ENCODE peak calls at places on chromosomes 7 and 10, in five cellular contexts. F is progenitor cell of endocrine pancreas, U is PC-3, O is OCI-LY7, M is fibroblast of mammary gland. R is an unnamed sample.

GRCh38 chr7:26538683-26539082 is 247.0 kb downstream of the SNX10 start:
- DNase-seq in M (no peak), U (no peak), O (no peak), F (no peak), R (no peak)

GRCh38 chr7:28841766-28842165 is 116.4 kb downstream of the TRIL start:
- DNase-seq in M (no peak), O (no peak), F (no peak), U (no peak), R (no peak)

GRCh38 chr10:55550241-55550640 is 749.2 kb upstream of the PCDH15 start:
- DNase-seq in M (peak; percentile 0), U (peak; percentile 82), O (no peak), F (no peak), R (no peak)

GRCh38 chr7:45698527-45699309 is 124.5 kb downstream of the ADCY1 start:
- DNase-seq in U (no peak), M (no peak), O (no peak), F (no peak), R (no peak)

GRCh38 chr10:107418411-107418810 is 253.9 kb upstream of the SORCS1 start:
- DNase-seq in M (no peak), U (no peak), F (no peak), O (no peak), R (no peak)

GRCh38 chr7:29091722-29092121 is 54.6 kb downstream of the CPVL start:
- DNase-seq in U (no peak), F (no peak), M (peak; percentile 10), O (no peak), R (no peak)

GRCh38 chr7:42661312-42661711 is 250.6 kb downstream of the C7orf25 start:
- DNase-seq in F (no peak), O (no peak), M (peak; percentile 72), U (peak; percentile 82), R (no peak)

GRCh38 chr7:55074008-55074499 is 55.2 kb downstream of the EGFR start:
- DNase-seq in U (peak; percentile 98), O (peak; percentile 20), M (peak; percentile 93), F (no peak), R (no peak)

GRCh38 chr10:49649294-49649693 is 30.2 kb upstream of the C10orf53 start:
- DNase-seq in M (no peak), F (no peak), U (no peak), O (no peak), R (peak; percentile 36)

GRCh38 chr7:40429821-40430220 is 295.0 kb downstream of the SUGCT start:
- DNase-seq in M (peak; percentile 17), O (no peak), F (no peak), U (no peak), R (no peak)
- TF ChIP-seq CTCF in M (no peak), O (no peak), F (no peak), U (no peak), R (no peak)

DNA sequence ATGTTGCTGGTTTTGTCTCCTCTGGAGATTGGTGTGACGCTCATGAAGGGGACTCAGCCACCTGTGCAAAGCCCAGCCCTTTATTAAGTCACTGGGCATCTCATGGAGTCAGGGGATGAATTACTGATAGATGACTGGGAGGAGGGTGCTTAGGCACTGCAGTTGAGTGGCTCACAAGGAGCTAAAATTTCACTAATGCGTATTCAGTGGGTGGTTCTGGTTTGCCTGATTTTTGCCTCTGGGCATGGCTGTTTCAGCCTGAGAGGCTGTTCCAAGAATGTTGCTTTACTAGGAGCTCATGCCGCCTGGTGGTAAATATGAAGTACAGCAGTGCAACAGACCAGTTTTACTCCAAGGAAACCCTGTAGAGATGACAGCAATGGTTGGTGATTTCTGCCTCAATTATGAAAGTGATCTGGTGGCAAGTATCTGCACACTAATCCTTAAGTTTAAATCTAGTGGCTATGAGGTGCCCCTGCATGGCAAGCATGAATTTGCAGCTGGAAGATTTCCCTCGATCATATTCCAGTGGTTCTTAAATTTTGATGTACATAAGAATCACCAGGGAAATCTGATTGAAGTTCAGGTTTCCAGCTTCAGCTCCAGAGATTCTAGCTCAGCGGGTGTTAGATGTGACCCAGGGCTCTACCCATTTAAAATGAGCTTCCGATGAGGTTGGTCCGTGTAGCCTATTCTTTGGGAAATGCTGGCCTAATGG is 19.9 kb downstream of the ACTA2 start:
- DNase-seq in M (peak; percentile 84), O (peak; percentile 85), F (no peak), U (peak; percentile 86), R (peak; percentile 45)
- TF ChIP-seq CTCF in M (peak; percentile 98), O (peak; percentile 94), F (peak; percentile 89), U (peak; percentile 81), R (peak; percentile 79)

GRCh38 chr7:39413866-39414668 is 152.1 kb upstream of the YAE1 start:
- DNase-seq in U (peak; percentile 10), M (peak; percentile 25), F (peak; percentile 49), O (peak; percentile 18), R (peak; percentile 81)
- TF ChIP-seq CTCF in U (no peak), M (no peak), F (peak; percentile 53), O (no peak), R (peak; percentile 16)

GRCh38 chr7:44150966-44151678 is 10.0 kb upstream of the MYL7 start:
- DNase-seq in U (no peak), O (no peak), F (no peak), M (no peak), R (no peak)
- TF ChIP-seq CTCF in U (no peak), O (no peak), F (no peak), M (no peak), R (no peak)

GRCh38 chr7:421056-421991 is 98.3 kb downstream of the PDGFA start:
- DNase-seq in O (no peak), M (no peak), F (no peak), U (no peak), R (no peak)
- TF ChIP-seq CTCF in O (no peak), M (no peak), F (no peak), U (no peak), R (no peak)

DNA sequence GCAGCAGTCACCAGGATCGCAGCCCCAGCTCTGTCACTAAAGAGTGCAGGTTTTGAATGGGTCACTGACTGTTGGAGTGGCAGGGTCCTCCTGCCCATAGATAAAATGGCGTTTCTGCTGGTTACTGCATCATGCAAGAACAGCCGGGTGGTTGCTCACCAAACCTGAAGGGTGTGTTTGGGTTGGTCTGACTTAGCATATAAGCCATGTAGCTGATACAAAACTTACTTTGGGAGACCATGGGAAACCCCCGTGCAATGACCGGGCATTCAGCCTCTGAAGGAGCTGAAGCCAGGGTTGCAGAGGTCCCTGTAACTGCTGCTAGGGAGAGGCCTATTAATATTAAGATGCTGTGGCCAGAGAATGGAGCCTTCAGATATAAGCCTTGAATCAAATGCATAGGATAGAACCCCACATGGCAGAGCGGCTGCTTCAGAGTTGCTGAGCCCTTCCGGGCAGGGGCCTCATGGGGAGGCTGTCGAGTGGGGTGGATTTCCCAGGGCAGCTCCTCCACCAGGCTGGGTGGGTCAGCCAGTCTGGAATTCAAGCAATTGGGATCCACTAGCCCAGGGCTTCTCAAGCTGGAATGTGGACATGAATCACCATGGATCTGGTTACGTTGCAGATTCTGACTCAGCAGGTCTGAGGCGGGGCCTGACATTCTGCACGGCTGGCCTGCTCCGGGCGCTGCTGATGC is 70.9 kb upstream of the CTBP2 start:
- DNase-seq in M (peak; percentile 92), F (no peak), U (peak; percentile 91), O (no peak), R (peak; percentile 39)
- TF ChIP-seq CTCF in M (peak; percentile 12), F (no peak), U (no peak), O (no peak), R (no peak)

DNA sequence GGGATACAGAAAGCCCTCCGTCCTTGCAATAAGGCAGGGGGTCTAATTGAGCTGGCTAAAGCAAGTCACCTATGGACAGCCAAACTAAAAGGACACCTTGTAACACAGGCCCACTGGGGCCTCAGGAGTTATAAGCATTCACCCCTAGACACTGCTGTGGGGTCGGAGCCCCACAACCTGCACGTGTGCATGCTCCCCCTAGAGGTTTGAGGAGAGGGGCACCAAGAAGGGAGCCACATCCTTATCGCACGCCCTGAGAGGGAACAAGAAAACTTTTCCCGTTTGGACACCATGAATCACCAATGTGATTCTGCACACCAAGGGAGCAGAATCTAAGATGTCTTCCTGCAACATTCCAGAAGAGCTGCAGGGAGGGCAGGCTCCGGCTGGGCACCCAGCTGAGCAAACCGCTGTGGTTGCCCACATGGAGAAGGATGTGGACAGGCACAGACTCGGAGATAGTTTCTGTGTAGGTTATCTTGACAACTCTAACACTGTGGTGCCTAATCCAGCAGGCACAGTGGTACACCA is 17.7 kb upstream of the TARP start:
- DNase-seq in O (peak; percentile 8), U (no peak), F (no peak), M (no peak), R (no peak)
- TF ChIP-seq CTCF in O (peak; percentile 59), U (peak; percentile 13), F (no peak), M (no peak), R (no peak)

DNA sequence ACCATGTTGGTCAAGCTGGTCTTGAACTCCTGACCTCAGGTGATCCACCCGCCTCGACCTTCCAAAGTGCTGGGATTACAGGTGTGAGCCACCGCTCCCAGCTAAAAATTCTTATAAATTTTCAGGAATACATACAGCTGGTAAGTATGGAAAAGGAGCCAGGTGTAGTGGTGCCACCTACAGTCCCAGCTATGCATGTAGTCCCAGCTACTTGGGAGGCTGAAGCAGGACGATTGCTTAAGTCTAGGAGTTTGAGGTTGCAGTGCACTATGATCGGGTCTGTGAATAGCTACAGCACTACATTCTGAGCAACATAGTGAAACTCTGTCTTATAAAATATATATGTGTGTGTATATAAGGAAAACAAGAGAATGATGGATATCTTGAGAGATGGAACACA is 19.0 kb downstream of the LDB1 start:
- DNase-seq in O (no peak), M (no peak), U (no peak), F (no peak), R (no peak)
- TF ChIP-seq CTCF in O (no peak), M (no peak), U (peak; percentile 38), F (peak; percentile 11), R (no peak)

DNA sequence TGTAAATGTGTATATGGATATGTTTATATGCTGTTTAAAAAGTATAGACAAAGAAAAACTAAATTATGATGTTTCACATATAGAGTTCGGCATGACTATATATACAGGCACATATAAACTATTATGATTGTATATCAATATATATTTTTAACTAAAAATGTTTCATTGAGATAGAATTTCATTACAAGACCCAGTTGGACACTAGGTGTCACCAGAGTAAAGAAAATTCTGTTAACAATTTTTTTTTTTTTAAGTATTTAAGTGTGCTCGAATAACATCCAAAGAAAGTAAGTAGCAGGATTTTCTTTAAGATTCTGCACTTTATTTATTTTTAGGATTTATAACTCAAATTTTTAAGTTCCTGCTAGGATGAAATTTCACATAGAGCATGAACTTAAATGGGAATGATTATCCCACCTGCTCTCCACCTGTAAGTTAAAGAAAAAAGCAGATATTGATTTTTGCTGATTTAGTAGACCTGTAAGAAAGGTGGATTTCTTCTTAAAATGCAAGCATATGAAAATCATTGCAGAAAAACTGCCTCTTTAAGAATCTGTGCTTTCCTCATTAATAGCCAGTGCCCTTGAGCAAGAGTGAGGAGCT is 961.5 kb downstream of the PCDH15 start:
- DNase-seq in U (peak; percentile 78), M (peak; percentile 37), O (peak; percentile 4), F (no peak), R (no peak)
- TF ChIP-seq CTCF in U (peak; percentile 71), M (peak; percentile 36), O (peak; percentile 77), F (peak; percentile 71), R (peak; percentile 67)

R was measured in nephron progenitor cell.